ENCODE peak calls at places on chromosomes 12 and 14, in seven cellular contexts. S is heart right ventricle; I is HFF-Myc; O is OCI-LY7; G is naive thymus-derived CD4-positive, alpha-beta T cell; H is keratinocyte; X is fibroblast of pulmonary artery. E is an unnamed sample.

GRCh38 chr14:90839024-90839888 is 23.0 kb upstream of the TTC7B start:
- DNase-seq in S (peak), I (no peak), O (no peak), G (no peak), H (no peak), X (peak), E (peak)

GRCh38 chr12:24845615-24846014 is 103.3 kb downstream of the BCAT1 start:
- DNase-seq in S (no peak), I (no peak), O (no peak), G (no peak), H (no peak), X (no peak), E (no peak)

GRCh38 chr12:27828196-27828595 is 48.2 kb upstream of the MANSC4 start:
- DNase-seq in S (no peak), I (no peak), O (no peak), G (no peak), H (no peak), X (no peak), E (no peak)

GRCh38 chr14:35403397-35404245 is 928 bp downstream of the NFKBIA start:
- DNase-seq in S (peak), I (no peak), O (peak), G (peak), H (no peak), X (peak), E (peak)

GRCh38 chr12:57343703-57344378 is 87.0 kb downstream of the R3HDM2 start:
- DNase-seq in S (no peak), I (no peak), O (no peak), G (no peak), H (no peak), X (no peak), E (no peak)

GRCh38 chr14:106691601-106692291 is 1165.4 kb downstream of the TMEM121 start:
- DNase-seq in S (peak), I (no peak), O (peak), G (peak), H (no peak), X (no peak), E (no peak)

GRCh38 chr14:52802597-52802996 is 11.2 kb upstream of the GNPNAT1 start:
- DNase-seq in S (no peak), I (no peak), O (no peak), G (no peak), H (peak), X (no peak), E (peak)

GRCh38 chr14:103031956-103032355 is 25.4 kb downstream of the CDC42BPB start:
- DNase-seq in S (no peak), I (no peak), O (peak), G (no peak), H (no peak), X (no peak), E (no peak)

GRCh38 chr12:109452489-109452888 is 24.6 kb downstream of the KCTD10 start:
- DNase-seq in S (no peak), I (no peak), O (no peak), G (no peak), H (no peak), X (no peak), E (no peak)

GRCh38 chr14:94568186-94568585 is 6.9 kb downstream of the SERPINA4 start:
- DNase-seq in S (no peak), I (no peak), O (no peak), G (no peak), H (no peak), X (no peak), E (no peak)

GRCh38 chr12:65838330-65838976 is 14.2 kb downstream of the HMGA2 start:
- DNase-seq in S (no peak), I (no peak), O (no peak), G (no peak), H (no peak), X (no peak), E (no peak)

GRCh38 chr14:77516111-77516510 is 17.5 kb upstream of the ISM2 start:
- DNase-seq in S (no peak), I (no peak), O (no peak), G (no peak), H (no peak), X (no peak), E (no peak)

GRCh38 chr14:94227029-94227428 is 52.9 kb downstream of the PPP4R4 start:
- DNase-seq in S (no peak), I (no peak), O (no peak), G (no peak), H (no peak), X (peak), E (no peak)

GRCh38 chr12:105878964-105879363 is 259.8 kb downstream of the NUAK1 start:
- DNase-seq in S (no peak), I (no peak), O (no peak), G (no peak), H (no peak), X (no peak), E (no peak)

GRCh38 chr14:105888784-105889665 is 362.6 kb downstream of the TMEM121 start:
- DNase-seq in S (no peak), I (no peak), O (no peak), G (peak), H (no peak), X (no peak), E (no peak)

GRCh38 chr14:55951366-55952206 is 166.6 kb upstream of the PELI2 start:
- DNase-seq in S (no peak), I (no peak), O (no peak), G (no peak), H (no peak), X (no peak), E (no peak)

GRCh38 chr12:3564861-3565260 is 73.9 kb downstream of the PRMT8 start:
- DNase-seq in S (no peak), I (no peak), O (no peak), G (no peak), H (no peak), X (no peak), E (no peak)

GRCh38 chr12:20018406-20018805 is 349.9 kb upstream of the PDE3A start:
- DNase-seq in S (no peak), I (no peak), O (no peak), G (no peak), H (no peak), X (no peak), E (no peak)

GRCh38 chr14:102095231-102095870 is 8.5 kb upstream of the HSP90AA1 start:
- DNase-seq in S (no peak), I (no peak), O (no peak), G (no peak), H (no peak), X (no peak), E (no peak)

GRCh38 chr14:88825078-88825458 is 617 bp downstream of the TTC8 start:
- DNase-seq in S (no peak), I (no peak), O (no peak), G (no peak), H (no peak), X (peak), E (no peak)

GRCh38 chr12:27333311-27334009 is 824 bp downstream of the BMAL2 start:
- DNase-seq in S (peak), I (no peak), O (no peak), G (no peak), H (no peak), X (no peak), E (no peak)

GRCh38 chr12:86712425-86712843 is 456.2 kb upstream of the MGAT4C start:
- DNase-seq in S (no peak), I (peak), O (no peak), G (no peak), H (peak), X (peak), E (peak)

GRCh38 chr12:104825408-104825807 is 132.7 kb downstream of the SLC41A2 start:
- DNase-seq in S (no peak), I (no peak), O (peak), G (no peak), H (no peak), X (peak), E (no peak)

GRCh38 chr12:108297424-108297823 is 41.7 kb downstream of the CMKLR1 start:
- DNase-seq in S (no peak), I (no peak), O (no peak), G (no peak), H (no peak), X (no peak), E (no peak)

GRCh38 chr12:108298761-108299275 is 40.3 kb downstream of the CMKLR1 start:
- DNase-seq in S (no peak), I (no peak), O (no peak), G (no peak), H (no peak), X (no peak), E (no peak)

GRCh38 chr12:108297895-108298760 is 41.0 kb downstream of the CMKLR1 start:
- DNase-seq in S (no peak), I (no peak), O (no peak), G (no peak), H (no peak), X (no peak), E (no peak)

GRCh38 chr12:108296933-108297332 is 42.2 kb downstream of the CMKLR1 start:
- DNase-seq in S (no peak), I (no peak), O (no peak), G (no peak), H (no peak), X (no peak), E (no peak)

GRCh38 chr12:108295631-108296030 is 43.5 kb downstream of the CMKLR1 start:
- DNase-seq in S (no peak), I (no peak), O (no peak), G (no peak), H (no peak), X (no peak), E (no peak)
- H3K4me3 ChIP-seq in S (no peak), I (no peak), O (no peak), G (no peak), H (no peak), X (no peak), E (no peak)

DNA sequence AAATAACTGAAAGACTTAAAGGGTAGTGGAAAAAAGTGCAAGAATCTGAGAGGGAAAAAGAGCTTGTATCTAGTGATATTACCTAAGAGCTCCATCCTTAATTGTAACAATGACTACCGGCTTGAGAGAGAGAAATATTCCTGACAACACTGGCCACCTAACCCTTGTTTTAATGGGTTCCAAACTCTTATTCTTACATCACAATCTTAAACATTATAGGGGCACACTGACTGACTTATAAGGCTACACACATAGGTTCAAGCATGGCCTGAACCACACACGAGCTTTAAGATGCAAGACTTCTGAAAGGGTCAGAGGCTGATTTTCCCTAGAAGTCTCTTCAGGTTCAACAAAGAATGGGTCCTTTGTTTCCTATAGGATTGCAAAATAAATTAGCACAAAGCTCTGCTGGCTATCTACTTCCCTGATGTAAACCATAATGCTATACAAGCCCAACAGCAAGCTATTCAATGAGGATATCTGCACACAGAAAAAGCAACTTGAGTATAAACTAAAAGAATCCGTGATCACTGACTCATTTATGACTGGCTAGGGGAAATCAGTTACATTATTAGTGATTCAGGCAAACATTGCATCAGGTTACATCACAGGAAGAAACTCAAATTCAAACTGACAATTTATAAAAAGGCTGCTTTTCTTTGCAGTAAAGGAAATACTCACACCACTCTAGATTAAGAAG is 8.6 kb downstream of the BTG1 start:
- DNase-seq in S (no peak), I (peak), O (peak), G (no peak), H (peak), X (peak), E (peak)
- H3K4me3 ChIP-seq in S (no peak), I (no peak), O (peak), G (peak), H (no peak), X (no peak), E (no peak)

GRCh38 chr14:20328705-20329104 is 4.4 kb downstream of the CCNB1IP1 start:
- DNase-seq in S (no peak), I (no peak), O (no peak), G (no peak), H (no peak), X (no peak), E (no peak)

GRCh38 chr14:20329355-20329754 is 3.7 kb downstream of the CCNB1IP1 start:
- DNase-seq in S (no peak), I (no peak), O (no peak), G (no peak), H (no peak), X (no peak), E (no peak)

GRCh38 chr14:20332946-20333782 is at the start of gene CCNB1IP1:
- DNase-seq in S (peak), I (peak), O (peak), G (peak), H (peak), X (peak), E (peak)

GRCh38 chr14:20332386-20332945 is 613 bp downstream of the CCNB1IP1 start:
- DNase-seq in S (no peak), I (no peak), O (no peak), G (no peak), H (no peak), X (peak), E (no peak)

GRCh38 chr14:20331048-20331613 is 1.9 kb downstream of the CCNB1IP1 start:
- DNase-seq in S (no peak), I (no peak), O (no peak), G (no peak), H (no peak), X (no peak), E (no peak)
- H3K4me3 ChIP-seq in S (no peak), I (peak), O (peak), G (no peak), H (no peak), X (no peak), E (no peak)

GRCh38 chr12:131041968-131042847 is 88.5 kb downstream of the ADGRD1 start:
- DNase-seq in S (no peak), I (no peak), O (no peak), G (no peak), H (no peak), X (no peak), E (no peak)

GRCh38 chr12:131041216-131041967 is 87.7 kb downstream of the ADGRD1 start:
- DNase-seq in S (no peak), I (no peak), O (no peak), G (no peak), H (no peak), X (no peak), E (no peak)

GRCh38 chr12:131043401-131043871 is 89.7 kb downstream of the ADGRD1 start:
- DNase-seq in S (no peak), I (no peak), O (no peak), G (no peak), H (no peak), X (no peak), E (no peak)

GRCh38 chr12:131044136-131044535 is 90.4 kb downstream of the ADGRD1 start:
- DNase-seq in S (no peak), I (no peak), O (no peak), G (no peak), H (no peak), X (no peak), E (no peak)

GRCh38 chr12:131042848-131043245 is 89.1 kb downstream of the ADGRD1 start:
- DNase-seq in S (no peak), I (no peak), O (no peak), G (no peak), H (no peak), X (no peak), E (no peak)
- H3K4me3 ChIP-seq in S (no peak), I (no peak), O (no peak), G (no peak), H (no peak), X (no peak), E (no peak)

GRCh38 chr12:133080051-133080618 is 588 bp upstream of the ZNF140 start:
- DNase-seq in S (peak), I (peak), O (peak), G (peak), H (peak), X (peak), E (peak)

GRCh38 chr12:133080619-133081407 is at the start of gene ZNF140:
- DNase-seq in S (peak), I (peak), O (peak), G (peak), H (peak), X (peak), E (peak)

GRCh38 chr12:133083345-133083744 is 2.6 kb downstream of the ZNF140 start:
- DNase-seq in S (no peak), I (no peak), O (no peak), G (no peak), H (no peak), X (no peak), E (no peak)

GRCh38 chr12:133081408-133081806 is 684 bp downstream of the ZNF140 start:
- DNase-seq in S (no peak), I (no peak), O (peak), G (no peak), H (no peak), X (no peak), E (no peak)
- H3K4me3 ChIP-seq in S (peak), I (peak), O (peak), G (peak), H (peak), X (peak), E (peak)